ENCODE peak calls at places on chromosomes 12 and 14, in eight cellular contexts. I, P, X, Y, V, Q, O and G are unnamed samples.

GRCh38 chr14:35730871-35731270 is 78.2 kb downstream of the RALGAPA1 start:
- DNase-seq in P (no peak), X (no peak), V (no peak), Q (no peak), Y (no peak), I (no peak), O (no peak), G (no peak)

GRCh38 chr14:65219353-65219752 is 117.0 kb upstream of the MAX start:
- DNase-seq in P (no peak), Y (no peak), V (no peak), O (no peak), X (no peak), I (no peak), Q (no peak), G (no peak)

GRCh38 chr12:70254225-70254624 is 11.0 kb downstream of the CNOT2 start:
- DNase-seq in X (peak), P (no peak), Y (no peak), I (no peak), O (no peak), V (no peak), Q (no peak), G (no peak)

GRCh38 chr12:121223283-121223946 is 13.5 kb downstream of the P2RX4 start:
- DNase-seq in Q (no peak), Y (no peak), X (no peak), P (no peak), O (no peak), V (no peak), I (no peak), G (peak)

GRCh38 chr12:7079826-7080125 is 12.5 kb downstream of the C1R start:
- DNase-seq in I (no peak), V (no peak), O (no peak), P (no peak), Q (no peak), X (no peak), Y (no peak), G (no peak)

GRCh38 chr12:99311373-99311772 is 336.2 kb upstream of the GARIN6 start:
- DNase-seq in Q (no peak), V (no peak), I (no peak), Y (no peak), O (no peak), P (no peak), X (peak), G (no peak)

GRCh38 chr12:118124333-118124874 is 11.5 kb upstream of the PEBP1 start:
- DNase-seq in X (no peak), I (no peak), Q (no peak), Y (no peak), O (no peak), V (no peak), P (no peak), G (no peak)

GRCh38 chr12:56042430-56043203 is 899 bp downstream of the RPS26 start:
- DNase-seq in Q (no peak), V (no peak), P (no peak), Y (no peak), X (no peak), O (no peak), I (no peak), G (no peak)

GRCh38 chr12:69720748-69721147 is 17.9 kb upstream of the RAB3IP start:
- DNase-seq in O (no peak), Q (no peak), I (no peak), Y (no peak), P (no peak), V (no peak), X (no peak), G (no peak)

GRCh38 chr14:35844494-35844893 is 18.4 kb downstream of the BRMS1L start:
- DNase-seq in Y (no peak), V (no peak), I (no peak), O (no peak), X (no peak), P (no peak), Q (no peak), G (no peak)

GRCh38 chr14:53458368-53458814 is 305.3 kb upstream of the DDHD1 start:
- DNase-seq in O (no peak), P (no peak), V (peak), Y (no peak), Q (peak), X (no peak), I (no peak), G (no peak)

GRCh38 chr14:101193126-101193844 is 289.8 kb upstream of the RTL1 start:
- DNase-seq in P (no peak), Y (no peak), Q (no peak), I (no peak), X (no peak), V (no peak), O (peak), G (peak)

GRCh38 chr14:55240526-55241178 is 30.6 kb upstream of the FBXO34 start:
- DNase-seq in V (no peak), X (no peak), P (no peak), O (no peak), Q (peak), I (no peak), Y (no peak), G (no peak)

GRCh38 chr14:36656769-36657408 is 4.8 kb upstream of the PAX9 start:
- DNase-seq in V (no peak), P (no peak), I (peak), Y (no peak), O (no peak), Q (no peak), X (no peak), G (no peak)

GRCh38 chr12:30568453-30568852 is 127.2 kb downstream of the IPO8 start:
- DNase-seq in X (no peak), O (no peak), I (no peak), Y (no peak), P (no peak), Q (no peak), V (no peak), G (no peak)

GRCh38 chr12:68958337-68958736 is 25.4 kb upstream of the CPM start:
- DNase-seq in V (no peak), O (no peak), Q (no peak), P (no peak), X (no peak), I (no peak), Y (no peak), G (no peak)

GRCh38 chr12:102436867-102437266 is 43.5 kb downstream of the IGF1 start:
- DNase-seq in V (no peak), I (no peak), Y (no peak), P (no peak), Q (no peak), O (no peak), X (no peak), G (no peak)

GRCh38 chr14:99384446-99385417 is 95.9 kb downstream of the SETD3 start:
- DNase-seq in V (no peak), I (no peak), X (peak), O (no peak), Q (no peak), Y (no peak), P (no peak), G (no peak)

GRCh38 chr12:39401459-39401858 is 41.5 kb downstream of the KIF21A start:
- DNase-seq in Y (no peak), X (no peak), I (no peak), V (no peak), P (no peak), Q (no peak), O (no peak), G (no peak)

GRCh38 chr12:124567035-124567672 is at the start of gene NCOR2:
- DNase-seq in Y (no peak), X (no peak), O (no peak), P (no peak), Q (peak), I (no peak), V (no peak), G (peak)

GRCh38 chr12:26268841-26269553 is 73.6 kb downstream of the SSPN start:
- DNase-seq in Q (no peak), P (peak), O (no peak), X (no peak), V (peak), Y (no peak), I (no peak), G (no peak)

GRCh38 chr12:107917912-107918800 is 143.7 kb downstream of the ASCL4 start:
- DNase-seq in I (peak), X (no peak), Q (peak), V (peak), P (peak), Y (no peak), O (no peak), G (peak)

GRCh38 chr12:124442772-124443445 is 124.5 kb downstream of the NCOR2 start:
- DNase-seq in P (no peak), Y (no peak), V (no peak), X (no peak), O (no peak), I (no peak), Q (no peak), G (no peak)

GRCh38 chr12:65602579-65603295 is 221.5 kb upstream of the HMGA2 start:
- DNase-seq in X (peak), Q (peak), O (no peak), P (peak), I (peak), Y (no peak), V (peak), G (peak)

GRCh38 chr14:35965425-35965824 is 139.3 kb downstream of the BRMS1L start:
- DNase-seq in Y (no peak), O (no peak), P (no peak), I (peak), X (peak), Q (no peak), V (no peak), G (no peak)

GRCh38 chr14:68703093-68703492 is 89.8 kb downstream of the ZFP36L1 start:
- DNase-seq in I (no peak), O (no peak), V (no peak), Q (no peak), P (no peak), X (no peak), Y (no peak), G (no peak)

GRCh38 chr14:92460916-92461579 is 52.5 kb upstream of the RIN3 start:
- DNase-seq in P (no peak), I (no peak), Q (no peak), O (peak), V (peak), X (no peak), Y (no peak), G (no peak)

GRCh38 chr12:89316705-89317139 is 35.6 kb downstream of the DUSP6 start:
- DNase-seq in I (peak), P (no peak), V (no peak), X (no peak), Y (no peak), O (no peak), Q (no peak), G (no peak)

GRCh38 chr14:89244720-89245119 is 172.3 kb downstream of the FOXN3 start:
- DNase-seq in Q (no peak), I (no peak), P (no peak), Y (no peak), X (no peak), O (no peak), V (no peak), G (no peak)

GRCh38 chr12:116337312-116337711 is 59.8 kb upstream of the MED13L start:
- DNase-seq in V (no peak), O (no peak), Q (peak), P (no peak), I (no peak), X (no peak), Y (no peak), G (no peak)

GRCh38 chr12:47903927-47904646 is 707 bp downstream of the VDR start:
- DNase-seq in Y (no peak), Q (no peak), I (no peak), V (no peak), P (peak), O (no peak), X (no peak), G (no peak)

GRCh38 chr14:30681752-30682355 is 59.7 kb downstream of the SCFD1 start:
- DNase-seq in V (no peak), Y (no peak), O (no peak), I (peak), Q (peak), P (no peak), X (no peak), G (no peak)

GRCh38 chr12:4719821-4720636 is at the start of gene GALNT8:
- DNase-seq in P (no peak), I (peak), Q (no peak), V (no peak), X (no peak), O (no peak), Y (no peak), G (no peak)

GRCh38 chr14:37172024-37172869 is at the start of gene SLC25A21:
- DNase-seq in V (peak), P (peak), O (no peak), X (peak), Q (peak), Y (peak), I (peak), G (peak)

GRCh38 chr14:99690636-99691035 is 6.5 kb downstream of the CYP46A1 start:
- DNase-seq in O (peak), I (no peak), P (no peak), X (no peak), Y (no peak), V (no peak), Q (no peak), G (peak)